ENCODE peak calls at places on chromosomes 1 and 21, in eight cellular contexts. D, S, Z, M, B, Q, I and U are unnamed samples.

GRCh38 chr21:18478513-18478912 is 74.9 kb upstream of the TMPRSS15 start:
- DNase-seq in D (no peak), S (no peak), Z (no peak), M (no peak), B (no peak), Q (no peak), I (no peak), U (no peak)

GRCh38 chr1:227353186-227353585 is 34.9 kb upstream of the CDC42BPA start:
- DNase-seq in D (no peak), S (no peak), Z (no peak), M (no peak), B (no peak), Q (no peak), I (no peak), U (no peak)

GRCh38 chr1:178532392-178532791 is 19.5 kb downstream of the TEX35 start:
- DNase-seq in D (peak), S (peak), Z (peak), M (peak), B (peak), Q (peak), I (peak), U (peak)

GRCh38 chr1:164748253-164748899 is 189.4 kb downstream of the PBX1 start:
- DNase-seq in D (no peak), S (peak), Z (no peak), M (peak), B (peak), Q (no peak), I (no peak), U (no peak)

GRCh38 chr1:75708910-75709309 is 15.6 kb upstream of the ACADM start:
- DNase-seq in D (no peak), S (no peak), Z (no peak), M (no peak), B (no peak), Q (no peak), I (no peak), U (no peak)

GRCh38 chr21:35044770-35045538 is 4.1 kb downstream of the RUNX1 start:
- DNase-seq in D (no peak), S (no peak), Z (no peak), M (no peak), B (no peak), Q (no peak), I (no peak), U (no peak)

GRCh38 chr1:12184008-12184681 is 17.4 kb downstream of the TNFRSF1B start:
- DNase-seq in D (no peak), S (peak), Z (peak), M (peak), B (peak), Q (peak), I (no peak), U (no peak)

GRCh38 chr1:41774486-41774990 is 144.2 kb downstream of the HIVEP3 start:
- DNase-seq in D (no peak), S (peak), Z (no peak), M (no peak), B (no peak), Q (no peak), I (no peak), U (no peak)

GRCh38 chr1:85464497-85465098 is 361 bp downstream of the DDAH1 start:
- DNase-seq in D (peak), S (peak), Z (peak), M (peak), B (peak), Q (peak), I (no peak), U (peak)

GRCh38 chr1:220711086-220711809 is 21.1 kb downstream of the C1orf115 start:
- DNase-seq in D (no peak), S (no peak), Z (no peak), M (no peak), B (no peak), Q (no peak), I (no peak), U (no peak)

GRCh38 chr1:909861-910310 is 13.8 kb upstream of the SAMD11 start:
- DNase-seq in D (no peak), S (peak), Z (peak), M (no peak), B (peak), Q (no peak), I (no peak), U (no peak)

GRCh38 chr1:153880962-153881361 is 41.8 kb downstream of the GATAD2B start:
- DNase-seq in D (peak), S (peak), Z (peak), M (peak), B (peak), Q (peak), I (no peak), U (peak)

GRCh38 chr1:196160066-196160795 is 448.0 kb downstream of the KCNT2 start:
- DNase-seq in D (no peak), S (peak), Z (no peak), M (no peak), B (no peak), Q (no peak), I (no peak), U (no peak)

GRCh38 chr1:24221246-24221645 is 34.2 kb upstream of the IFNLR1 start:
- DNase-seq in D (no peak), S (no peak), Z (no peak), M (no peak), B (no peak), Q (no peak), I (no peak), U (no peak)

GRCh38 chr1:31152181-31152768 is 86.8 kb upstream of the PUM1 start:
- DNase-seq in D (no peak), S (peak), Z (no peak), M (no peak), B (no peak), Q (no peak), I (peak), U (no peak)

GRCh38 chr1:162726539-162726938 is 64.0 kb upstream of the HSD17B7 start:
- DNase-seq in D (no peak), S (no peak), Z (no peak), M (no peak), B (peak), Q (no peak), I (no peak), U (no peak)

GRCh38 chr1:209076688-209077087 is 506.8 kb upstream of the CAMK1G start:
- DNase-seq in D (no peak), S (no peak), Z (no peak), M (no peak), B (no peak), Q (no peak), I (peak), U (no peak)
- TF ChIP-seq CTCF in D (no peak), S (peak), Z (peak), M (no peak), B (peak), Q (peak), I (peak), U (no peak)

DNA sequence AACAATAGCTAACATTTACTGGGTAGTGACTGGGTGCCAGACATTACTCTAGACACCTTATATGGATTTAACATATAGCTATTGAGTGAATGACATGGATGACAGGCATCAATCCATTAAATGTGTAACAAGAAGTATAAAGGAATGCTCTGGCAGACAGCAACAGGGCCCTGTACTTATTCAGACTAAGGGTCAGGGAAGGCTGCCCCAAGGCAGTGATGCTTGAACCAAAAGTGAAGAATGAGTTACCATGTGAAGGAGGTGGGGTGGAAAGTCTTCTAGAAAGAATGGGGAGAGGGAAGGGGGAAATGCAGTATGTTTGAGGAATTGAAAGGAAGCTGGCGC is 8.3 kb upstream of the PTPRF start:
- DNase-seq in D (no peak), S (no peak), Z (no peak), M (no peak), B (no peak), Q (no peak), I (no peak), U (no peak)
- TF ChIP-seq CTCF in D (no peak), S (no peak), Z (no peak), M (no peak), B (no peak), Q (no peak), I (no peak), U (no peak)

GRCh38 chr1:112673589-112674439 is 645 bp upstream of the MOV10 start:
- DNase-seq in D (no peak), S (peak), Z (no peak), M (no peak), B (peak), Q (no peak), I (peak), U (no peak)
- TF ChIP-seq CTCF in D (peak), S (peak), Z (peak), M (peak), B (peak), Q (peak), I (peak), U (peak)

GRCh38 chr1:246532519-246532918 is 25.4 kb upstream of the SMYD3 start:
- DNase-seq in D (no peak), S (no peak), Z (no peak), M (no peak), B (no peak), Q (no peak), I (no peak), U (no peak)
- TF ChIP-seq CTCF in D (no peak), S (peak), Z (no peak), M (no peak), B (no peak), Q (peak), I (peak), U (no peak)